ENCODE peak calls at places on chromosomes 5 and 9, in nine cellular contexts. One of them, this sample, is unnamed.

GRCh38 chr9:104608336-104608735 is 2.9 kb upstream of the OR13C2 start:
- DNase-seq in left colon: no peak
- DNase-seq in RCC 7860: no peak
- DNase-seq in NCI-H1105 treated with DMSO at 0.1 percent for 48 hours: peak
- DNase-seq in NCI-H2081: no peak
- DNase-seq in AG08396: no peak
- DNase-seq in caudate nucleus: no peak
- DNase-seq in NCI-H446 treated with DMSO at 0.1 percent for 48 hours: peak
- DNase-seq in Calu3: no peak
- DNase-seq in this sample: no peak

GRCh38 chr5:74027732-74028338 is 401.8 kb downstream of the ARHGEF28 start:
- DNase-seq in left colon: no peak
- DNase-seq in RCC 7860: no peak
- DNase-seq in NCI-H1105 treated with DMSO at 0.1 percent for 48 hours: no peak
- DNase-seq in caudate nucleus: no peak
- DNase-seq in Calu3: no peak
- DNase-seq in NCI-H2081: no peak
- DNase-seq in NCI-H446 treated with DMSO at 0.1 percent for 48 hours: no peak
- DNase-seq in AG08396: no peak
- DNase-seq in this sample: no peak

GRCh38 chr9:81596671-81597426 is 92.5 kb downstream of the TLE1 start:
- DNase-seq in caudate nucleus: no peak
- DNase-seq in AG08396: no peak
- DNase-seq in NCI-H446 treated with DMSO at 0.1 percent for 48 hours: no peak
- DNase-seq in NCI-H2081: no peak
- DNase-seq in Calu3: no peak
- DNase-seq in RCC 7860: peak
- DNase-seq in left colon: no peak
- DNase-seq in NCI-H1105 treated with DMSO at 0.1 percent for 48 hours: no peak
- DNase-seq in this sample: no peak

GRCh38 chr5:42807722-42808447 is 3.8 kb downstream of the SELENOP start:
- DNase-seq in Calu3: no peak
- DNase-seq in NCI-H446 treated with DMSO at 0.1 percent for 48 hours: no peak
- DNase-seq in left colon: no peak
- DNase-seq in NCI-H2081: no peak
- DNase-seq in AG08396: peak
- DNase-seq in RCC 7860: no peak
- DNase-seq in NCI-H1105 treated with DMSO at 0.1 percent for 48 hours: no peak
- DNase-seq in caudate nucleus: no peak
- DNase-seq in this sample: no peak

GRCh38 chr9:114372971-114373591 is 14.7 kb downstream of the AKNA start:
- DNase-seq in left colon: peak
- DNase-seq in RCC 7860: peak
- DNase-seq in NCI-H446 treated with DMSO at 0.1 percent for 48 hours: no peak
- DNase-seq in AG08396: no peak
- DNase-seq in NCI-H1105 treated with DMSO at 0.1 percent for 48 hours: no peak
- DNase-seq in caudate nucleus: no peak
- DNase-seq in Calu3: no peak
- DNase-seq in NCI-H2081: no peak
- DNase-seq in this sample: no peak

GRCh38 chr9:137316012-137316981 is 14.2 kb upstream of the NRARP start:
- DNase-seq in Calu3: peak
- DNase-seq in left colon: peak
- DNase-seq in NCI-H2081: no peak
- DNase-seq in RCC 7860: no peak
- DNase-seq in AG08396: peak
- DNase-seq in NCI-H1105 treated with DMSO at 0.1 percent for 48 hours: no peak
- DNase-seq in caudate nucleus: no peak
- DNase-seq in NCI-H446 treated with DMSO at 0.1 percent for 48 hours: no peak
- DNase-seq in this sample: no peak

GRCh38 chr5:178589180-178590140 is 733 bp downstream of the COL23A1 start:
- DNase-seq in NCI-H2081: no peak
- DNase-seq in caudate nucleus: no peak
- DNase-seq in NCI-H446 treated with DMSO at 0.1 percent for 48 hours: no peak
- DNase-seq in left colon: peak
- DNase-seq in AG08396: peak
- DNase-seq in NCI-H1105 treated with DMSO at 0.1 percent for 48 hours: peak
- DNase-seq in RCC 7860: no peak
- DNase-seq in Calu3: no peak
- DNase-seq in this sample: no peak

GRCh38 chr9:117074782-117075510 is 339.9 kb downstream of the ASTN2 start:
- DNase-seq in NCI-H2081: no peak
- DNase-seq in AG08396: no peak
- DNase-seq in NCI-H1105 treated with DMSO at 0.1 percent for 48 hours: no peak
- DNase-seq in NCI-H446 treated with DMSO at 0.1 percent for 48 hours: peak
- DNase-seq in left colon: no peak
- DNase-seq in RCC 7860: no peak
- DNase-seq in caudate nucleus: no peak
- DNase-seq in Calu3: no peak
- DNase-seq in this sample: no peak

GRCh38 chr5:93746406-93747056 is 5.1 kb upstream of the POU5F2 start:
- DNase-seq in RCC 7860: no peak
- DNase-seq in NCI-H446 treated with DMSO at 0.1 percent for 48 hours: no peak
- DNase-seq in NCI-H2081: no peak
- DNase-seq in NCI-H1105 treated with DMSO at 0.1 percent for 48 hours: no peak
- DNase-seq in Calu3: no peak
- DNase-seq in AG08396: peak
- DNase-seq in caudate nucleus: no peak
- DNase-seq in left colon: no peak
- DNase-seq in this sample: no peak

GRCh38 chr9:133950206-133950915 is 41.8 kb downstream of the VAV2 start:
- DNase-seq in NCI-H446 treated with DMSO at 0.1 percent for 48 hours: no peak
- DNase-seq in Calu3: no peak
- DNase-seq in left colon: no peak
- DNase-seq in AG08396: no peak
- DNase-seq in RCC 7860: no peak
- DNase-seq in NCI-H1105 treated with DMSO at 0.1 percent for 48 hours: peak
- DNase-seq in NCI-H2081: no peak
- DNase-seq in caudate nucleus: no peak
- DNase-seq in this sample: no peak

GRCh38 chr5:172985596-172985995 is 2.0 kb downstream of the ATP6V0E1 start:
- DNase-seq in left colon: no peak
- DNase-seq in caudate nucleus: no peak
- DNase-seq in NCI-H2081: no peak
- DNase-seq in Calu3: no peak
- DNase-seq in AG08396: no peak
- DNase-seq in RCC 7860: peak
- DNase-seq in NCI-H1105 treated with DMSO at 0.1 percent for 48 hours: no peak
- DNase-seq in NCI-H446 treated with DMSO at 0.1 percent for 48 hours: no peak
- DNase-seq in this sample: no peak

GRCh38 chr9:34984049-34984448 is 5.5 kb upstream of the DNAJB5 start:
- DNase-seq in RCC 7860: no peak
- DNase-seq in NCI-H2081: no peak
- DNase-seq in AG08396: no peak
- DNase-seq in NCI-H446 treated with DMSO at 0.1 percent for 48 hours: no peak
- DNase-seq in Calu3: no peak
- DNase-seq in NCI-H1105 treated with DMSO at 0.1 percent for 48 hours: no peak
- DNase-seq in left colon: no peak
- DNase-seq in caudate nucleus: no peak
- DNase-seq in this sample: no peak

GRCh38 chr9:98039474-98040072 is 17.0 kb upstream of the NANS start:
- DNase-seq in AG08396: no peak
- DNase-seq in left colon: no peak
- DNase-seq in NCI-H2081: no peak
- DNase-seq in RCC 7860: no peak
- DNase-seq in NCI-H1105 treated with DMSO at 0.1 percent for 48 hours: no peak
- DNase-seq in caudate nucleus: peak
- DNase-seq in NCI-H446 treated with DMSO at 0.1 percent for 48 hours: no peak
- DNase-seq in Calu3: peak
- DNase-seq in this sample: no peak

GRCh38 chr9:137025120-137025966 is 2.7 kb downstream of the ABCA2 start:
- DNase-seq in AG08396: no peak
- DNase-seq in NCI-H446 treated with DMSO at 0.1 percent for 48 hours: no peak
- DNase-seq in RCC 7860: no peak
- DNase-seq in Calu3: peak
- DNase-seq in NCI-H1105 treated with DMSO at 0.1 percent for 48 hours: peak
- DNase-seq in caudate nucleus: peak
- DNase-seq in left colon: peak
- DNase-seq in NCI-H2081: peak
- DNase-seq in this sample: peak

GRCh38 chr9:110767559-110768063 is 99.0 kb downstream of the MUSK start:
- DNase-seq in caudate nucleus: peak
- DNase-seq in NCI-H1105 treated with DMSO at 0.1 percent for 48 hours: no peak
- DNase-seq in NCI-H446 treated with DMSO at 0.1 percent for 48 hours: no peak
- DNase-seq in Calu3: no peak
- DNase-seq in NCI-H2081: no peak
- DNase-seq in left colon: peak
- DNase-seq in AG08396: peak
- DNase-seq in RCC 7860: no peak
- DNase-seq in this sample: no peak

GRCh38 chr9:85016389-85016997 is 347.0 kb downstream of the NTRK2 start:
- DNase-seq in caudate nucleus: no peak
- DNase-seq in AG08396: no peak
- DNase-seq in RCC 7860: no peak
- DNase-seq in left colon: no peak
- DNase-seq in Calu3: peak
- DNase-seq in NCI-H1105 treated with DMSO at 0.1 percent for 48 hours: no peak
- DNase-seq in NCI-H446 treated with DMSO at 0.1 percent for 48 hours: no peak
- DNase-seq in NCI-H2081: no peak
- DNase-seq in this sample: no peak

GRCh38 chr5:168413062-168413461 is 73.2 kb upstream of the RARS1 start:
- DNase-seq in AG08396: no peak
- DNase-seq in NCI-H2081: no peak
- DNase-seq in caudate nucleus: no peak
- DNase-seq in NCI-H1105 treated with DMSO at 0.1 percent for 48 hours: no peak
- DNase-seq in NCI-H446 treated with DMSO at 0.1 percent for 48 hours: no peak
- DNase-seq in left colon: no peak
- DNase-seq in Calu3: no peak
- DNase-seq in RCC 7860: no peak
- DNase-seq in this sample: no peak

GRCh38 chr9:91711755-91712591 is 238.1 kb downstream of the ROR2 start:
- DNase-seq in AG08396: peak
- DNase-seq in RCC 7860: peak
- DNase-seq in Calu3: no peak
- DNase-seq in left colon: no peak
- DNase-seq in NCI-H446 treated with DMSO at 0.1 percent for 48 hours: no peak
- DNase-seq in NCI-H2081: no peak
- DNase-seq in NCI-H1105 treated with DMSO at 0.1 percent for 48 hours: no peak
- DNase-seq in caudate nucleus: no peak
- DNase-seq in this sample: no peak

GRCh38 chr9:7827792-7828191 is 28.2 kb upstream of the DMAC1 start:
- DNase-seq in left colon: no peak
- DNase-seq in NCI-H1105 treated with DMSO at 0.1 percent for 48 hours: no peak
- DNase-seq in Calu3: no peak
- DNase-seq in NCI-H446 treated with DMSO at 0.1 percent for 48 hours: no peak
- DNase-seq in NCI-H2081: no peak
- DNase-seq in RCC 7860: no peak
- DNase-seq in AG08396: no peak
- DNase-seq in caudate nucleus: no peak
- DNase-seq in this sample: no peak

This sample was measured in DMS 273 treated with DMSO at 0.1 percent for 48 hours.